ENCODE peak calls at places on chromosomes 16 and 17, in six cellular contexts. F, L, U, M, N and S are unnamed samples.
A peak's percentile ranks its signal among the peaks of the same experiment; 100 is the strongest.

GRCh38 chr16:49343291-49343690 is 30.3 kb upstream of the C16orf78 start:
- DNase-seq in F (no peak), L (no peak), U (no peak), M (no peak), N (no peak), S (no peak)

GRCh38 chr17:79078476-79079190 is 4.0 kb downstream of the ENGASE start:
- DNase-seq in F (no peak), L (no peak), U (no peak), M (no peak), N (no peak), S (peak; percentile 49)

GRCh38 chr17:37373530-37374159 is 2.1 kb upstream of the C17orf78 start:
- DNase-seq in F (peak; percentile 37), L (peak; percentile 34), U (peak; percentile 29), M (peak; percentile 68), N (peak; percentile 80), S (no peak)

GRCh38 chr16:73033271-73033998 is 14.5 kb downstream of the ZFHX3 start:
- DNase-seq in F (no peak), L (no peak), U (no peak), M (no peak), N (no peak), S (no peak)

GRCh38 chr16:9139965-9140364 is 48.5 kb downstream of the HAPSTR1 start:
- DNase-seq in F (no peak), L (no peak), U (no peak), M (no peak), N (peak; percentile 25), S (peak; percentile 39)

GRCh38 chr17:35243459-35244204 is 760 bp downstream of the SLFN5 start:
- DNase-seq in F (peak; percentile 33), L (peak; percentile 25), U (peak; percentile 41), M (no peak), N (no peak), S (peak; percentile 81)

GRCh38 chr17:2250140-2251095 is 53.2 kb downstream of the SMG6 start:
- DNase-seq in F (no peak), L (no peak), U (peak; percentile 4), M (no peak), N (no peak), S (no peak)

GRCh38 chr16:87392823-87393679 is 915 bp downstream of the MAP1LC3B start:
- DNase-seq in F (peak; percentile 34), L (no peak), U (peak; percentile 43), M (no peak), N (no peak), S (peak; percentile 94)

GRCh38 chr17:42691021-42691545 is 8.8 kb downstream of the CNTNAP1 start:
- DNase-seq in F (no peak), L (no peak), U (no peak), M (no peak), N (no peak), S (no peak)

GRCh38 chr16:62041401-62041800 is 5.2 kb upstream of the CDH8 start:
- DNase-seq in F (no peak), L (no peak), U (no peak), M (no peak), N (peak; percentile 11), S (no peak)

GRCh38 chr17:39950871-39951348 is 11.9 kb upstream of the GSDMA start:
- DNase-seq in F (peak; percentile 44), L (no peak), U (no peak), M (no peak), N (no peak), S (no peak)

GRCh38 chr17:68431661-68432071 is 25.6 kb downstream of the WIPI1 start:
- DNase-seq in F (no peak), L (no peak), U (no peak), M (no peak), N (peak; percentile 48), S (peak; percentile 51)

GRCh38 chr16:84794626-84795025 is 25.2 kb upstream of the CRISPLD2 start:
- DNase-seq in F (no peak), L (no peak), U (no peak), M (no peak), N (no peak), S (peak; percentile 54)

GRCh38 chr16:25265968-25266367 is 8.3 kb upstream of the ZKSCAN2 start:
- DNase-seq in F (no peak), L (no peak), U (no peak), M (no peak), N (no peak), S (no peak)

GRCh38 chr17:8807070-8807550 is 7.9 kb upstream of the MFSD6L start:
- DNase-seq in F (no peak), L (no peak), U (no peak), M (no peak), N (peak; percentile 78), S (peak; percentile 77)

GRCh38 chr17:29585080-29585751 is 4.2 kb downstream of the GIT1 start:
- DNase-seq in F (no peak), L (no peak), U (no peak), M (no peak), N (no peak), S (peak; percentile 76)

GRCh38 chr17:81685108-81685507 is 1.3 kb downstream of the HGS start:
- DNase-seq in F (no peak), L (no peak), U (no peak), M (peak; percentile 23), N (no peak), S (no peak)

GRCh38 chr16:65684230-65684629 is 562.4 kb upstream of the CDH11 start:
- DNase-seq in F (no peak), L (no peak), U (no peak), M (no peak), N (no peak), S (no peak)

GRCh38 chr16:82192665-82193064 is 22.6 kb upstream of the MPHOSPH6 start:
- DNase-seq in F (no peak), L (no peak), U (no peak), M (peak; percentile 44), N (peak; percentile 77), S (no peak)

GRCh38 chr17:39462644-39463375 is 1.5 kb downstream of the CDK12 start:
- DNase-seq in F (no peak), L (no peak), U (no peak), M (no peak), N (peak; percentile 23), S (peak; percentile 78)

GRCh38 chr17:33403194-33403593 is 110.1 kb upstream of the ASIC2 start:
- DNase-seq in F (no peak), L (no peak), U (no peak), M (no peak), N (no peak), S (no peak)

GRCh38 chr17:32936157-32936893 is 8.4 kb downstream of the TMEM98 start:
- DNase-seq in F (no peak), L (no peak), U (no peak), M (no peak), N (no peak), S (no peak)

GRCh38 chr16:86740817-86741799 is 162.8 kb downstream of the FOXL1 start:
- DNase-seq in F (peak; percentile 72), L (no peak), U (no peak), M (no peak), N (no peak), S (peak; percentile 64)

GRCh38 chr17:42436401-42436800 is 13.3 kb upstream of the CAVIN1 start:
- DNase-seq in F (no peak), L (no peak), U (no peak), M (peak; percentile 94), N (no peak), S (no peak)

GRCh38 chr17:16442594-16443389 is 27.4 kb downstream of the TRPV2 start:
- DNase-seq in F (no peak), L (no peak), U (no peak), M (no peak), N (no peak), S (no peak)

GRCh38 chr17:16440814-16441629 is 25.7 kb downstream of the TRPV2 start:
- DNase-seq in F (no peak), L (no peak), U (no peak), M (no peak), N (no peak), S (no peak)

GRCh38 chr17:16443390-16444257 is 28.3 kb downstream of the TRPV2 start:
- DNase-seq in F (no peak), L (no peak), U (no peak), M (no peak), N (no peak), S (no peak)

GRCh38 chr17:16444258-16444886 is 29.0 kb downstream of the TRPV2 start:
- DNase-seq in F (no peak), L (no peak), U (no peak), M (no peak), N (no peak), S (no peak)

DNA sequence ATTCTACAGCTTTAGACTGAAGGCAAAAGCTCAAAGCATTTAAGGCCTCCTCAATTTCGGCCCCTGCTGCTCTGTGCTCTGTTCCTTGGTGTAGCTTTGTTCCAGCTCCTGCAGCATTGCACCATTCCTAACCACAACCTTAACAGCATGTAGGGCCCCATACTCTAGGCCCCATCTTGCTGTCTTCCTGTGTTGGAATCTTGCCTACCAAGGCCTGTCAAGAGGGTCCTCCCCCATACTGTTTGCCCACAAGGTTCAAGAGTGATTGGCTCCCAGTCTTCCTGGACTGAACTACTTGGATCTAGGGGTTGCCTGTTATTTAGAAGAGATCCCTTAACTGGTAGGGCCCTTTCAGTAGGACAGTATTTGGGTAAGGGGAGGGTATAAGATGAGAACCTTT is 26.8 kb downstream of the TRPV2 start:
- DNase-seq in F (no peak), L (no peak), U (no peak), M (no peak), N (peak; percentile 86), S (no peak)
- H3K27ac ChIP-seq in F (no peak overlapping the region), L (no peak overlapping the region), U (no peak overlapping the region), M (no peak overlapping the region), N (peak overlapping the region; percentile 98), S (peak overlapping the region; percentile 94)

GRCh38 chr16:16974192-16974591 is 496.6 kb downstream of the XYLT1 start:
- DNase-seq in F (no peak), L (no peak), U (no peak), M (no peak), N (no peak), S (no peak)
- H3K27ac ChIP-seq in F (no peak overlapping the region), L (no peak overlapping the region), U (no peak overlapping the region), M (no peak overlapping the region), N (no peak overlapping the region), S (no peak overlapping the region)

GRCh38 chr16:88597856-88598491 is 27.8 kb downstream of the ZC3H18 start:
- DNase-seq in F (no peak), L (no peak), U (no peak), M (no peak), N (peak; percentile 6), S (no peak)

GRCh38 chr16:88601313-88602036 is 31.3 kb downstream of the ZC3H18 start:
- DNase-seq in F (no peak), L (no peak), U (no peak), M (no peak), N (no peak), S (no peak)

GRCh38 chr16:88599825-88600538 is 29.8 kb downstream of the ZC3H18 start:
- DNase-seq in F (peak; percentile 29), L (no peak), U (no peak), M (no peak), N (no peak), S (no peak)

GRCh38 chr16:88600539-88600896 is 30.3 kb downstream of the ZC3H18 start:
- DNase-seq in F (no peak), L (no peak), U (no peak), M (no peak), N (no peak), S (no peak)

GRCh38 chr16:88599092-88599733 is 29.0 kb downstream of the ZC3H18 start:
- DNase-seq in F (peak; percentile 88), L (peak; percentile 54), U (no peak), M (no peak), N (peak; percentile 77), S (peak; percentile 90)
- H3K27ac ChIP-seq in F (peak overlapping the region; percentile 92), L (peak overlapping the region; percentile 52), U (no peak overlapping the region), M (no peak overlapping the region), N (no peak overlapping the region), S (peak overlapping the region; percentile 84)

DNA sequence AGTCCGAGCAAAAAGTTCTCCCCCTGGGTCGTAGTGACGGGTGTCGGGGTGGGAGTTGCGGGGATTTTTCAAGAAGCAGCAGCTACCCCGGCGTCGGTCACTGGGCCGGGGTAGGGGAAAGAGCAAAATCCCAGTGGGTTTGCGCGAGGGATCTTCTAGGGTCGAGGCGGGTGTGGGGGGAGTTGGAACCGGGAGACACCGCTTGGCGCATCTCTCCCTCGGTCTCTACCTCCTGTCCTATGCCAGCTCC is 2.3 kb upstream of the UBTF start:
- DNase-seq in F (no peak), L (no peak), U (no peak), M (no peak), N (no peak), S (no peak)
- H3K27ac ChIP-seq in F (peak overlapping the region; percentile 100), L (peak overlapping the region; percentile 99), U (peak overlapping the region; percentile 59), M (peak overlapping the region; percentile 73), N (peak overlapping the region; percentile 96), S (peak overlapping the region; percentile 99)